ENCODE peak calls at places on chromosomes 3 and 15, in eight cellular contexts. F is Calu3, T is posterior cingulate gyrus, D is epithelial cell of prostate, B is amniotic stem cell, G is fibroblast of mammary gland, Q is adipocyte, H is natural killer cell. W is an unnamed sample.

GRCh38 chr3:121951291-121951690 is 57.1 kb downstream of the SLC15A2 start:
- DNase-seq in T (no peak), H (no peak), G (no peak), B (no peak), D (no peak), F (no peak), Q (no peak), W (no peak)

GRCh38 chr3:13891017-13891392 is 11.1 kb upstream of the WNT7A start:
- DNase-seq in F (no peak), B (no peak), Q (no peak), G (no peak), T (no peak), H (no peak), D (no peak), W (no peak)

GRCh38 chr3:111594205-111594604 is 941 bp downstream of the ZBED2 start:
- DNase-seq in Q (peak), B (peak), D (no peak), G (peak), T (no peak), F (peak), H (no peak), W (peak)

GRCh38 chr15:92541197-92542190 is 114.1 kb downstream of the FAM174B start:
- DNase-seq in D (peak), F (no peak), B (no peak), T (no peak), G (peak), Q (no peak), H (no peak), W (no peak)

GRCh38 chr3:46865034-46865507 is 1.8 kb upstream of the MYL3 start:
- DNase-seq in G (peak), B (no peak), Q (peak), H (no peak), T (no peak), D (no peak), F (no peak), W (no peak)

GRCh38 chr3:47715928-47716327 is 65.8 kb downstream of the SMARCC1 start:
- DNase-seq in T (no peak), B (no peak), G (peak), Q (no peak), F (peak), D (no peak), H (no peak), W (no peak)

GRCh38 chr3:195566797-195567196 is 16.9 kb downstream of the APOD start:
- DNase-seq in F (peak), Q (no peak), H (no peak), B (no peak), G (no peak), D (no peak), T (no peak), W (peak)

GRCh38 chr15:67146875-67147381 is 81.5 kb downstream of the SMAD3 start:
- DNase-seq in D (peak), F (peak), B (no peak), Q (no peak), H (no peak), T (no peak), G (peak), W (peak)

GRCh38 chr3:112134335-112135124 is 1.5 kb upstream of the GCSAM start:
- DNase-seq in H (no peak), F (no peak), T (no peak), B (no peak), D (no peak), G (peak), Q (peak), W (no peak)

GRCh38 chr15:28086175-28086703 is 12.9 kb downstream of the OCA2 start:
- DNase-seq in D (no peak), H (peak), B (no peak), T (no peak), F (peak), Q (peak), G (peak), W (peak)

GRCh38 chr3:58628823-58629562 is 37.6 kb downstream of the FAM3D start:
- DNase-seq in F (no peak), H (no peak), B (peak), G (peak), T (no peak), D (no peak), Q (peak), W (no peak)

GRCh38 chr3:127044996-127045395 is 62.1 kb downstream of the PLXNA1 start:
- DNase-seq in H (no peak), T (no peak), B (no peak), F (peak), D (no peak), Q (no peak), G (peak), W (peak)

GRCh38 chr3:134917631-134918030 is 122.6 kb downstream of the EPHB1 start:
- DNase-seq in Q (no peak), G (peak), T (no peak), F (no peak), D (peak), H (no peak), B (no peak), W (no peak)

GRCh38 chr3:108493862-108494261 is 16.5 kb downstream of the MYH15 start:
- DNase-seq in Q (no peak), T (peak), D (no peak), B (no peak), H (no peak), G (no peak), F (peak), W (peak)

GRCh38 chr3:136604961-136605360 is 147.2 kb downstream of the STAG1 start:
- DNase-seq in H (no peak), F (no peak), T (no peak), B (no peak), Q (no peak), G (no peak), D (no peak), W (no peak)